ENCODE peak calls at places on chromosomes 11 and 22, in four cellular contexts. One of them, this sample, is unnamed.

GRCh38 chr22:48842583-48842945 is 985.1 kb downstream of the BRD1 start:
- DNase-seq in endothelial cell: no peak
- DNase-seq in brain microvascular endothelial cell: no peak
- DNase-seq in hippocampal formation: no peak
- DNase-seq in this sample: no peak

GRCh38 chr22:19765477-19766234 is 5.1 kb downstream of the TBX1 start:
- DNase-seq in hippocampal formation: no peak
- DNase-seq in brain microvascular endothelial cell: no peak
- DNase-seq in endothelial cell: no peak
- DNase-seq in this sample: peak

GRCh38 chr11:123587044-123587443 is 67.4 kb downstream of the SCN3B start:
- DNase-seq in hippocampal formation: no peak
- DNase-seq in brain microvascular endothelial cell: no peak
- DNase-seq in endothelial cell: no peak
- DNase-seq in this sample: no peak

GRCh38 chr22:43262990-43263644 is 76.2 kb upstream of the TTLL12 start:
- DNase-seq in endothelial cell: peak
- DNase-seq in hippocampal formation: no peak
- DNase-seq in brain microvascular endothelial cell: peak
- DNase-seq in this sample: no peak

GRCh38 chr11:122834065-122834464 is 4.2 kb upstream of the CRTAM start:
- DNase-seq in endothelial cell: no peak
- DNase-seq in brain microvascular endothelial cell: no peak
- DNase-seq in hippocampal formation: no peak
- DNase-seq in this sample: no peak

GRCh38 chr11:2089536-2090165 is 49.5 kb downstream of the IGF2 start:
- DNase-seq in hippocampal formation: no peak
- DNase-seq in brain microvascular endothelial cell: no peak
- DNase-seq in endothelial cell: no peak
- DNase-seq in this sample: no peak

GRCh38 chr11:130636672-130637463 is 188.4 kb downstream of the ADAMTS15 start:
- DNase-seq in brain microvascular endothelial cell: peak
- DNase-seq in hippocampal formation: no peak
- DNase-seq in endothelial cell: no peak
- DNase-seq in this sample: no peak

GRCh38 chr11:6443269-6444003 is 2.6 kb upstream of the HPX start:
- DNase-seq in endothelial cell: peak
- DNase-seq in hippocampal formation: peak
- DNase-seq in brain microvascular endothelial cell: peak
- DNase-seq in this sample: peak

GRCh38 chr22:37229805-37230672 is 14.0 kb downstream of the RAC2 start:
- DNase-seq in hippocampal formation: no peak
- DNase-seq in brain microvascular endothelial cell: peak
- DNase-seq in endothelial cell: no peak
- DNase-seq in this sample: no peak

GRCh38 chr22:49394116-49394785 is 433.4 kb downstream of the BRD1 start:
- DNase-seq in hippocampal formation: no peak
- DNase-seq in brain microvascular endothelial cell: no peak
- DNase-seq in endothelial cell: no peak
- DNase-seq in this sample: no peak

GRCh38 chr11:17760102-17761029 is 25.8 kb downstream of the KCNC1 start:
- DNase-seq in hippocampal formation: peak
- DNase-seq in endothelial cell: peak
- DNase-seq in brain microvascular endothelial cell: peak
- DNase-seq in this sample: peak

GRCh38 chr11:71076525-71077304 is 175.7 kb downstream of the SHANK2 start:
- DNase-seq in hippocampal formation: no peak
- DNase-seq in endothelial cell: no peak
- DNase-seq in brain microvascular endothelial cell: no peak
- DNase-seq in this sample: no peak

GRCh38 chr11:4093519-4094347 is 866 bp upstream of the RRM1 start:
- DNase-seq in endothelial cell: no peak
- DNase-seq in brain microvascular endothelial cell: no peak
- DNase-seq in hippocampal formation: no peak
- DNase-seq in this sample: no peak

GRCh38 chr11:75802022-75802912 is 12.7 kb upstream of the UVRAG start:
- DNase-seq in brain microvascular endothelial cell: no peak
- DNase-seq in hippocampal formation: no peak
- DNase-seq in endothelial cell: no peak
- DNase-seq in this sample: no peak

GRCh38 chr11:105718641-105719040 is 108.8 kb downstream of the GRIA4 start:
- DNase-seq in brain microvascular endothelial cell: no peak
- DNase-seq in endothelial cell: no peak
- DNase-seq in hippocampal formation: no peak
- DNase-seq in this sample: peak

GRCh38 chr11:7892059-7892699 is 38.9 kb downstream of the OR10A6 start:
- DNase-seq in hippocampal formation: no peak
- DNase-seq in endothelial cell: no peak
- DNase-seq in brain microvascular endothelial cell: peak
- DNase-seq in this sample: peak

GRCh38 chr22:37815593-37815992 is 7.6 kb upstream of the GALR3 start:
- DNase-seq in hippocampal formation: no peak
- DNase-seq in endothelial cell: no peak
- DNase-seq in brain microvascular endothelial cell: no peak
- DNase-seq in this sample: no peak

GRCh38 chr22:43239102-43239875 is 52.4 kb upstream of the TTLL12 start:
- DNase-seq in hippocampal formation: no peak
- DNase-seq in endothelial cell: no peak
- DNase-seq in brain microvascular endothelial cell: no peak
- DNase-seq in this sample: no peak

GRCh38 chr22:19477321-19478085 is 1.5 kb downstream of the UFD1 start:
- DNase-seq in brain microvascular endothelial cell: no peak
- DNase-seq in endothelial cell: no peak
- DNase-seq in hippocampal formation: no peak
- DNase-seq in this sample: no peak

GRCh38 chr11:9029477-9029876 is 25.7 kb upstream of the NRIP3 start:
- DNase-seq in endothelial cell: no peak
- DNase-seq in brain microvascular endothelial cell: no peak
- DNase-seq in hippocampal formation: no peak
- DNase-seq in this sample: peak

GRCh38 chr11:103800406-103801114 is 235.9 kb upstream of the DDI1 start:
- DNase-seq in brain microvascular endothelial cell: no peak
- DNase-seq in hippocampal formation: no peak
- DNase-seq in endothelial cell: peak
- DNase-seq in this sample: no peak

GRCh38 chr11:74004694-74005615 is 3.9 kb downstream of the UCP3 start:
- DNase-seq in hippocampal formation: no peak
- DNase-seq in brain microvascular endothelial cell: no peak
- DNase-seq in endothelial cell: no peak
- DNase-seq in this sample: no peak

GRCh38 chr11:73314121-73314948 is 6.3 kb downstream of the ARHGEF17 start:
- DNase-seq in hippocampal formation: peak
- DNase-seq in endothelial cell: no peak
- DNase-seq in brain microvascular endothelial cell: peak
- DNase-seq in this sample: no peak

GRCh38 chr11:123213307-123213708 is 18.3 kb upstream of the CLMP start:
- DNase-seq in endothelial cell: no peak
- DNase-seq in hippocampal formation: no peak
- DNase-seq in brain microvascular endothelial cell: no peak
- DNase-seq in this sample: no peak

GRCh38 chr11:9787981-9788521 is 124.2 kb downstream of the SWAP70 start:
- DNase-seq in hippocampal formation: peak
- DNase-seq in endothelial cell: no peak
- DNase-seq in brain microvascular endothelial cell: no peak
- DNase-seq in this sample: no peak

GRCh38 chr11:15670520-15671070 is 555.9 kb downstream of the INSC start:
- DNase-seq in hippocampal formation: no peak
- DNase-seq in endothelial cell: peak
- DNase-seq in brain microvascular endothelial cell: no peak
- DNase-seq in this sample: no peak

GRCh38 chr22:26619510-26619909 is 1.7 kb upstream of the CRYBB1 start:
- DNase-seq in hippocampal formation: no peak
- DNase-seq in brain microvascular endothelial cell: no peak
- DNase-seq in endothelial cell: no peak
- DNase-seq in this sample: no peak

GRCh38 chr11:61826930-61827572 is 1.0 kb upstream of the FADS2 start:
- DNase-seq in brain microvascular endothelial cell: no peak
- DNase-seq in hippocampal formation: no peak
- DNase-seq in endothelial cell: no peak
- DNase-seq in this sample: no peak

GRCh38 chr22:24578355-24579241 is 14.3 kb downstream of the LRRC75B start:
- DNase-seq in endothelial cell: no peak
- DNase-seq in hippocampal formation: no peak
- DNase-seq in brain microvascular endothelial cell: no peak
- DNase-seq in this sample: no peak

GRCh38 chr11:60370252-60370810 is 8.0 kb upstream of the MS4A7 start:
- DNase-seq in endothelial cell: no peak
- DNase-seq in brain microvascular endothelial cell: no peak
- DNase-seq in hippocampal formation: no peak
- DNase-seq in this sample: no peak

GRCh38 chr11:130069684-130070108 is at the start of gene APLP2:
- DNase-seq in endothelial cell: peak
- DNase-seq in hippocampal formation: peak
- DNase-seq in brain microvascular endothelial cell: peak
- DNase-seq in this sample: peak

GRCh38 chr11:69013009-69013951 is at the start of gene MRGPRF:
- DNase-seq in brain microvascular endothelial cell: peak
- DNase-seq in hippocampal formation: no peak
- DNase-seq in endothelial cell: peak
- DNase-seq in this sample: peak

GRCh38 chr22:36999463-36999862 is 19.8 kb downstream of the TST start:
- DNase-seq in endothelial cell: no peak
- DNase-seq in brain microvascular endothelial cell: no peak
- DNase-seq in hippocampal formation: no peak
- DNase-seq in this sample: no peak